ENCODE peak calls at places on chromosome 2, in five cellular contexts. One of them, this sample, is unnamed. For H3K9me3, the result is how much of the 10 kb centered on the place peaks cover.

GRCh38 chr2:159506764-159507406 is 109.5 kb downstream of the BAZ2B start:
- DNase-seq in fibroblast of lung: peak
- DNase-seq in neural progenitor cell: no peak
- DNase-seq in left ventricle myocardium inferior: no peak
- DNase-seq in PC-3: peak
- DNase-seq in this sample: no peak

GRCh38 chr2:191929288-191929687 is 82.4 kb upstream of the CAVIN2 start:
- DNase-seq in fibroblast of lung: no peak
- DNase-seq in neural progenitor cell: no peak
- DNase-seq in left ventricle myocardium inferior: no peak
- DNase-seq in PC-3: no peak
- DNase-seq in this sample: no peak

GRCh38 chr2:133324150-133324561 is 244.1 kb downstream of the NCKAP5 start:
- DNase-seq in fibroblast of lung: peak
- DNase-seq in neural progenitor cell: no peak
- DNase-seq in left ventricle myocardium inferior: no peak
- DNase-seq in PC-3: peak
- DNase-seq in this sample: no peak

GRCh38 chr2:227817940-227818568 is 4.4 kb downstream of the CCL20 start:
- DNase-seq in fibroblast of lung: peak
- DNase-seq in neural progenitor cell: peak
- DNase-seq in left ventricle myocardium inferior: peak
- DNase-seq in PC-3: peak
- DNase-seq in this sample: peak

GRCh38 chr2:220228310-220229006 is 601.0 kb downstream of the SLC4A3 start:
- DNase-seq in fibroblast of lung: peak
- DNase-seq in neural progenitor cell: no peak
- DNase-seq in left ventricle myocardium inferior: no peak
- DNase-seq in PC-3: peak
- DNase-seq in this sample: peak

GRCh38 chr2:100211517-100211916 is 69.1 kb upstream of the AFF3 start:
- DNase-seq in fibroblast of lung: no peak
- DNase-seq in neural progenitor cell: no peak
- DNase-seq in left ventricle myocardium inferior: no peak
- DNase-seq in PC-3: no peak
- DNase-seq in this sample: no peak

GRCh38 chr2:43879261-43879660 is 40.5 kb downstream of the ABCG8 start:
- DNase-seq in fibroblast of lung: peak
- DNase-seq in neural progenitor cell: peak
- DNase-seq in left ventricle myocardium inferior: no peak
- DNase-seq in PC-3: no peak
- DNase-seq in this sample: no peak

GRCh38 chr2:7517122-7517487 is 599.9 kb downstream of the RNF144A start:
- DNase-seq in fibroblast of lung: no peak
- DNase-seq in neural progenitor cell: no peak
- DNase-seq in left ventricle myocardium inferior: no peak
- DNase-seq in PC-3: peak
- DNase-seq in this sample: no peak

GRCh38 chr2:151518802-151519201 is 109.1 kb downstream of the RIF1 start:
- DNase-seq in fibroblast of lung: peak
- DNase-seq in neural progenitor cell: no peak
- DNase-seq in left ventricle myocardium inferior: no peak
- DNase-seq in PC-3: peak
- DNase-seq in this sample: no peak

DNA sequence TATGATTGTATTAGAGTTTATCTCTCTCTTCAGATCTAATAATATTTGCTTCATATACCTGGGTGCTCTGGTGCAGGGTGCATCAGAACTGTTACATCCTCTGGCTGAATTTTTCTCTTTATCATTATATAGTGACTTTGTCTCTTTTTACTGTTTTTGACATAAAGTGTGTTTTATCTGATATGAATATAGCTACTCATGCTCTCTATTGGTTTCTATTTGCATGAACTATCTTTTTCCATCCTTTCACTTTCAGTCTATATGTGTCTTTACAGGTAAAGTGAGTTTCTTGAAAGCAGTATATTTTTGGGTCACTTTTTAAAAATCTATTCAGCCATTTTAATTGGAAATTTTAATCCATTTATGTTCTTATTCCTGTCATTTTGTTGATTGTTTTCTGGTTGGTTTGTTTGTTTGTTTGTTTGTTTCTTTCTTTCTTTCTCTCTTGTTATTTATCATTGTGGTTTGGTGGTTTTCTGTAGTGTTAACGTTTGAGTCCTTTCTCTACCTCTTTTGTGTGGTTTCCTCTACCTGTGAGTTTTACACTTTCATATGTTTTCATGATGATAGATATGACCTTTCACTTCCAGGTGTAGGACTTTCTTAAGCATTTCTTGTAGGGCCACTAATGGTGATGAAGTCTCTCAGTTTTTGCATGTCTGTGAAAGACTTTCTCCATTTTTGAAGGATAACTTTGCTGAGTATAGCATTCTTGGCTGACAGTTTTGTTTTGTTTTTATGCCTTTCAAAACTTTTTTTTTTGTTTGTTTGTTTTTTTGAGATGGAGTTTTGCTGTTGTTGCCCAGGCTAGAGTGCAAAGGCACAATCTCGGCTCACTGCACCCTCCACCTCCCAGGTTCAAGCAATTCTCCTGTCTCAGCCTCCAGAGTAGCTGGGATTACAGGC is 54.9 kb downstream of the CCNT2 start:
- DNase-seq in fibroblast of lung: no peak
- DNase-seq in neural progenitor cell: no peak
- DNase-seq in left ventricle myocardium inferior: no peak
- DNase-seq in PC-3: no peak
- DNase-seq in this sample: no peak
- H3K9me3 ChIP-seq in fibroblast of lung: under half
- H3K9me3 ChIP-seq in neural progenitor cell: under half
- H3K9me3 ChIP-seq in left ventricle myocardium inferior: under half
- H3K9me3 ChIP-seq in PC-3: under half
- H3K9me3 ChIP-seq in this sample: under half

GRCh38 chr2:231900975-231901374 is 25.2 kb downstream of the NPPC start:
- DNase-seq in fibroblast of lung: no peak
- DNase-seq in neural progenitor cell: peak
- DNase-seq in left ventricle myocardium inferior: peak
- DNase-seq in PC-3: no peak
- DNase-seq in this sample: peak
- TF ChIP-seq CTCF in fibroblast of lung: no peak
- TF ChIP-seq CTCF in neural progenitor cell: no peak
- TF ChIP-seq CTCF in left ventricle myocardium inferior: no peak
- TF ChIP-seq CTCF in PC-3: no peak
- TF ChIP-seq CTCF in this sample: no peak

GRCh38 chr2:118853129-118853640 is 5.7 kb upstream of the EN1 start:
- DNase-seq in fibroblast of lung: no peak
- DNase-seq in neural progenitor cell: no peak
- DNase-seq in left ventricle myocardium inferior: no peak
- DNase-seq in PC-3: no peak
- DNase-seq in this sample: no peak

GRCh38 chr2:118853647-118854367 is 6.4 kb upstream of the EN1 start:
- DNase-seq in fibroblast of lung: no peak
- DNase-seq in neural progenitor cell: peak
- DNase-seq in left ventricle myocardium inferior: no peak
- DNase-seq in PC-3: no peak
- DNase-seq in this sample: peak

GRCh38 chr2:118855451-118856279 is 8.2 kb upstream of the EN1 start:
- DNase-seq in fibroblast of lung: peak
- DNase-seq in neural progenitor cell: peak
- DNase-seq in left ventricle myocardium inferior: peak
- DNase-seq in PC-3: peak
- DNase-seq in this sample: peak

GRCh38 chr2:118856330-118856977 is 9.0 kb upstream of the EN1 start:
- DNase-seq in fibroblast of lung: no peak
- DNase-seq in neural progenitor cell: no peak
- DNase-seq in left ventricle myocardium inferior: no peak
- DNase-seq in PC-3: no peak
- DNase-seq in this sample: peak

DNA sequence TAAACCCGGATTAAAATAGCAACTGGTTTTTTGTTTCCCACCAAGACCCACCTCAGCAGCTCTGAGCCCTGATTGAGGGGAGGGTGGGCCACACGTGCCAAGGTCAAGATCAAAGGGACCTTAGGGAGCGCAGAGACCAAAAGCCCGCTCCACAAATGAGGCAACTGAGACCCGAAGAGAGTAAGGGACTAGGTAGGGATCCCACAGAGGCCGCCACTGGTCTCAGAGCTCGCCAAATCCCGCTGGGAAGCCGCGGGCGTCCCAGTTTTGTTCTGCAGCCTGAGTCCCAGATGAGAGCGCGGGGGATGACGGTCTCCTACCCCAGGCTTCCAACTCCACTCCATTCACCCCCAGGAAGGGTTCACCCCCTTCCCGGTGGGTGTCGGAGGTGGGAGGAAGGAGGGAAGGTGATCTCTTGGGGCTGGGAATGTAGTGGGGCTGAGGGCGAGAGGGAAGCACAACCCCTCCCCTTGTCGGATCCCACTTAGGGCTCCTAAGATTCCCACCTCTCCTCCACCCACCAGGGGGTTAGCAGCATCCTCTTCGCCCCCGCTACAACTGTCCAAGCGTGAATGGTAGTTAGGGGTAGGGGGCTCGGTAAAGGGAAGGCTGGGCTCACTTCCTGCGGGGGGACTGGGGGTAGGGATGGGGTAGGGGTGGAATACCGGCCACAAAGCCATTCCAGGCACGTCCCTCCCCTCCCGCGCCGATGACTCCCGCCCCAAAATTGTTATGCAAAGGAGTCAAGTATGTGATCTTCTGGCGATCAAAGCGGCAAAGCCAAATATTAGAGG is 7.3 kb upstream of the EN1 start:
- DNase-seq in fibroblast of lung: no peak
- DNase-seq in neural progenitor cell: peak
- DNase-seq in left ventricle myocardium inferior: no peak
- DNase-seq in PC-3: no peak
- DNase-seq in this sample: peak
- H3K9me3 ChIP-seq in fibroblast of lung: under half
- H3K9me3 ChIP-seq in neural progenitor cell: under half
- H3K9me3 ChIP-seq in left ventricle myocardium inferior: under half
- H3K9me3 ChIP-seq in PC-3: under half
- H3K9me3 ChIP-seq in this sample: under half

GRCh38 chr2:231715499-231715837 is 7.1 kb downstream of the PTMA start:
- DNase-seq in fibroblast of lung: no peak
- DNase-seq in neural progenitor cell: no peak
- DNase-seq in left ventricle myocardium inferior: no peak
- DNase-seq in PC-3: no peak
- DNase-seq in this sample: no peak

GRCh38 chr2:231715988-231716616 is 7.8 kb downstream of the PTMA start:
- DNase-seq in fibroblast of lung: peak
- DNase-seq in neural progenitor cell: no peak
- DNase-seq in left ventricle myocardium inferior: no peak
- DNase-seq in PC-3: no peak
- DNase-seq in this sample: peak

GRCh38 chr2:231714639-231715498 is 6.5 kb downstream of the PTMA start:
- DNase-seq in fibroblast of lung: peak
- DNase-seq in neural progenitor cell: peak
- DNase-seq in left ventricle myocardium inferior: peak
- DNase-seq in PC-3: peak
- DNase-seq in this sample: peak

GRCh38 chr2:231711677-231712461 is 3.5 kb downstream of the PTMA start:
- DNase-seq in fibroblast of lung: no peak
- DNase-seq in neural progenitor cell: no peak
- DNase-seq in left ventricle myocardium inferior: no peak
- DNase-seq in PC-3: no peak
- DNase-seq in this sample: no peak

GRCh38 chr2:231713738-231714638 is 5.7 kb downstream of the PTMA start:
- DNase-seq in fibroblast of lung: peak
- DNase-seq in neural progenitor cell: peak
- DNase-seq in left ventricle myocardium inferior: peak
- DNase-seq in PC-3: peak
- DNase-seq in this sample: peak
- TF ChIP-seq CTCF in fibroblast of lung: peak
- TF ChIP-seq CTCF in neural progenitor cell: peak
- TF ChIP-seq CTCF in left ventricle myocardium inferior: peak
- TF ChIP-seq CTCF in PC-3: peak
- TF ChIP-seq CTCF in this sample: peak

GRCh38 chr2:105836341-105836740 is 91.6 kb downstream of the NCK2 start:
- DNase-seq in fibroblast of lung: no peak
- DNase-seq in neural progenitor cell: no peak
- DNase-seq in left ventricle myocardium inferior: no peak
- DNase-seq in PC-3: no peak
- DNase-seq in this sample: no peak
- H3K9me3 ChIP-seq in fibroblast of lung: under half
- H3K9me3 ChIP-seq in neural progenitor cell: under half
- H3K9me3 ChIP-seq in left ventricle myocardium inferior: half or more
- H3K9me3 ChIP-seq in PC-3: under half
- H3K9me3 ChIP-seq in this sample: under half

GRCh38 chr2:10038123-10038522 is 5.2 kb upstream of the KLF11 start:
- DNase-seq in fibroblast of lung: no peak
- DNase-seq in neural progenitor cell: no peak
- DNase-seq in left ventricle myocardium inferior: no peak
- DNase-seq in PC-3: no peak
- DNase-seq in this sample: peak

GRCh38 chr2:10035633-10036032 is 7.7 kb upstream of the KLF11 start:
- DNase-seq in fibroblast of lung: no peak
- DNase-seq in neural progenitor cell: no peak
- DNase-seq in left ventricle myocardium inferior: no peak
- DNase-seq in PC-3: no peak
- DNase-seq in this sample: no peak

GRCh38 chr2:10035053-10035422 is 8.3 kb upstream of the KLF11 start:
- DNase-seq in fibroblast of lung: no peak
- DNase-seq in neural progenitor cell: no peak
- DNase-seq in left ventricle myocardium inferior: no peak
- DNase-seq in PC-3: no peak
- DNase-seq in this sample: no peak

GRCh38 chr2:10034333-10035052 is 8.9 kb upstream of the KLF11 start:
- DNase-seq in fibroblast of lung: no peak
- DNase-seq in neural progenitor cell: no peak
- DNase-seq in left ventricle myocardium inferior: no peak
- DNase-seq in PC-3: no peak
- DNase-seq in this sample: no peak

DNA sequence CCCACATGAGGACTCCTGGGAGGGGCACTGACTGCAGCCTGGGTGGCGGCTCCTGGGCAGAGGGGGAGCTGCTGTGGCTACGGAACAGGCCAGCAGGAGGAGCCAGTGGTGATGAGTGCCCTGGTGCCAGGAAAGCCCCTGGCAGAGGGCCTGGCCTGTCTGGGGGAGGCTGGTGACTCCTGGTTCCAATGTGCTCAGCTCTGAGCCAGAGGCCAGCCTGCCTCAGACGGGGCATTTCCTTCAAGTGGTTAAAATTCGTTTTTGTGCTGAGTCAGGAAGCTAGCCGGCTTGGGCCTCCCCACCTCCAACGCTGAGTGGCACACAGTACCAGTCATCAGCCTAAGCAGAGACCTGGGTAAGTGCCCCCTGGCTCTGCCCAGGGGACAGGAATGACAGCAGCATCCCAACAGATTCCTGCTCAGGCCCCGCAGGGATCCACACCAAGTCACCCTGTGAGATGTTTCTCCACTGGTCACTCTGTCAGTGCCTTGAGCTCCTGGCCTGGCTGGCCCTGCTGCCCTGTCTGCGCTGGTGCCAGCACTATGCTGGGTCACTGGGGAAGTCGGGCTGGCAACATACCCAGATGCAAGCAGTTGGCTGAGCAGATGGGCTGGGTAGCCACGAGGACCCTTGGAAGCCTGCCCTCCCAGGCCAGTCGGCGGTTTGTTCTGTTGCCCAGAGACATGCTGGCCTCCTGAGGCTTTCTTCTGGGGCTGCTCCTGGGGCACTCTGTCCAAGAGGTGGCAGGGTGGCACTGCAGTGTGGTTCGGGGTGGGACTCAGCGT is 7.1 kb upstream of the KLF11 start:
- DNase-seq in fibroblast of lung: peak
- DNase-seq in neural progenitor cell: peak
- DNase-seq in left ventricle myocardium inferior: peak
- DNase-seq in PC-3: peak
- DNase-seq in this sample: peak
- TF ChIP-seq CTCF in fibroblast of lung: peak
- TF ChIP-seq CTCF in neural progenitor cell: peak
- TF ChIP-seq CTCF in left ventricle myocardium inferior: peak
- TF ChIP-seq CTCF in PC-3: peak
- TF ChIP-seq CTCF in this sample: peak